ENCODE peak calls at places on chromosomes 4 and X, in eight cellular contexts. One of them, this sample, is unnamed.
A peak's percentile ranks its signal among the peaks of the same experiment; 100 is the strongest.

GRCh38 chr4:7330811-7331681 is 103.7 kb downstream of the PSAPL1 start:
- DNase-seq in activated B cell treated with CpG ODN at 0.5 μM for 24 hours: no peak
- DNase-seq in stimulated activated CD4-positive, alpha-beta T cell treated with anti-CD3 and anti-CD28 coated beads, Interleukin-4, amount 100 ng/mL, for 48 hours: no peak
- DNase-seq in stimulated activated naive CD4-positive, alpha-beta T cell: no peak
- DNase-seq in CD8-positive, alpha-beta memory T cell: peak; percentile 31
- DNase-seq in left ventricle myocardium inferior: peak; percentile 5
- DNase-seq in stimulated activated CD8-positive, alpha-beta memory T cell treated with anti-CD3 and anti-CD28 coated beads, Interleukin-7, amount 100 ng/mL, for 1 hour: no peak
- DNase-seq in dorsolateral prefrontal cortex: no peak
- DNase-seq in this sample: no peak

GRCh38 chr4:170259631-170260153 is 169.9 kb upstream of the AADAT start:
- DNase-seq in activated B cell treated with CpG ODN at 0.5 μM for 24 hours: no peak
- DNase-seq in stimulated activated CD4-positive, alpha-beta T cell treated with anti-CD3 and anti-CD28 coated beads, Interleukin-4, amount 100 ng/mL, for 48 hours: peak; percentile 31
- DNase-seq in stimulated activated naive CD4-positive, alpha-beta T cell: no peak
- DNase-seq in CD8-positive, alpha-beta memory T cell: no peak
- DNase-seq in left ventricle myocardium inferior: peak; percentile 18
- DNase-seq in stimulated activated CD8-positive, alpha-beta memory T cell treated with anti-CD3 and anti-CD28 coated beads, Interleukin-7, amount 100 ng/mL, for 1 hour: no peak
- DNase-seq in dorsolateral prefrontal cortex: peak; percentile 78
- DNase-seq in this sample: no peak

GRCh38 chr4:142818009-142818408 is 28.1 kb downstream of the INPP4B start:
- DNase-seq in activated B cell treated with CpG ODN at 0.5 μM for 24 hours: no peak
- DNase-seq in stimulated activated CD4-positive, alpha-beta T cell treated with anti-CD3 and anti-CD28 coated beads, Interleukin-4, amount 100 ng/mL, for 48 hours: no peak
- DNase-seq in stimulated activated naive CD4-positive, alpha-beta T cell: no peak
- DNase-seq in CD8-positive, alpha-beta memory T cell: no peak
- DNase-seq in left ventricle myocardium inferior: no peak
- DNase-seq in stimulated activated CD8-positive, alpha-beta memory T cell treated with anti-CD3 and anti-CD28 coated beads, Interleukin-7, amount 100 ng/mL, for 1 hour: no peak
- DNase-seq in dorsolateral prefrontal cortex: no peak
- DNase-seq in this sample: no peak

GRCh38 chr4:72858328-72858727 is 211.2 kb downstream of the COX18 start:
- DNase-seq in activated B cell treated with CpG ODN at 0.5 μM for 24 hours: no peak
- DNase-seq in stimulated activated CD4-positive, alpha-beta T cell treated with anti-CD3 and anti-CD28 coated beads, Interleukin-4, amount 100 ng/mL, for 48 hours: no peak
- DNase-seq in stimulated activated naive CD4-positive, alpha-beta T cell: no peak
- DNase-seq in CD8-positive, alpha-beta memory T cell: no peak
- DNase-seq in left ventricle myocardium inferior: no peak
- DNase-seq in stimulated activated CD8-positive, alpha-beta memory T cell treated with anti-CD3 and anti-CD28 coated beads, Interleukin-7, amount 100 ng/mL, for 1 hour: no peak
- DNase-seq in dorsolateral prefrontal cortex: no peak
- DNase-seq in this sample: no peak

GRCh38 chrX:13893826-13894225 is 76.9 kb upstream of the GPM6B start:
- DNase-seq in activated B cell treated with CpG ODN at 0.5 μM for 24 hours: no peak
- DNase-seq in stimulated activated CD4-positive, alpha-beta T cell treated with anti-CD3 and anti-CD28 coated beads, Interleukin-4, amount 100 ng/mL, for 48 hours: no peak
- DNase-seq in stimulated activated naive CD4-positive, alpha-beta T cell: no peak
- DNase-seq in CD8-positive, alpha-beta memory T cell: no peak
- DNase-seq in left ventricle myocardium inferior: peak; percentile 16
- DNase-seq in stimulated activated CD8-positive, alpha-beta memory T cell treated with anti-CD3 and anti-CD28 coated beads, Interleukin-7, amount 100 ng/mL, for 1 hour: no peak
- DNase-seq in dorsolateral prefrontal cortex: no peak
- DNase-seq in this sample: no peak

GRCh38 chrX:154711264-154711663 is 39.6 kb downstream of the GAB3 start:
- DNase-seq in activated B cell treated with CpG ODN at 0.5 μM for 24 hours: no peak
- DNase-seq in stimulated activated CD4-positive, alpha-beta T cell treated with anti-CD3 and anti-CD28 coated beads, Interleukin-4, amount 100 ng/mL, for 48 hours: no peak
- DNase-seq in stimulated activated naive CD4-positive, alpha-beta T cell: no peak
- DNase-seq in CD8-positive, alpha-beta memory T cell: no peak
- DNase-seq in left ventricle myocardium inferior: no peak
- DNase-seq in stimulated activated CD8-positive, alpha-beta memory T cell treated with anti-CD3 and anti-CD28 coated beads, Interleukin-7, amount 100 ng/mL, for 1 hour: no peak
- DNase-seq in dorsolateral prefrontal cortex: no peak
- DNase-seq in this sample: no peak

GRCh38 chrX:105876658-105877057 is 54.3 kb downstream of the NRK start:
- DNase-seq in activated B cell treated with CpG ODN at 0.5 μM for 24 hours: no peak
- DNase-seq in stimulated activated CD4-positive, alpha-beta T cell treated with anti-CD3 and anti-CD28 coated beads, Interleukin-4, amount 100 ng/mL, for 48 hours: no peak
- DNase-seq in stimulated activated naive CD4-positive, alpha-beta T cell: no peak
- DNase-seq in CD8-positive, alpha-beta memory T cell: no peak
- DNase-seq in left ventricle myocardium inferior: no peak
- DNase-seq in stimulated activated CD8-positive, alpha-beta memory T cell treated with anti-CD3 and anti-CD28 coated beads, Interleukin-7, amount 100 ng/mL, for 1 hour: no peak
- DNase-seq in dorsolateral prefrontal cortex: no peak
- DNase-seq in this sample: no peak

GRCh38 chr4:72313121-72313520 is 255.9 kb downstream of the ADAMTS3 start:
- DNase-seq in activated B cell treated with CpG ODN at 0.5 μM for 24 hours: no peak
- DNase-seq in stimulated activated CD4-positive, alpha-beta T cell treated with anti-CD3 and anti-CD28 coated beads, Interleukin-4, amount 100 ng/mL, for 48 hours: no peak
- DNase-seq in stimulated activated naive CD4-positive, alpha-beta T cell: no peak
- DNase-seq in CD8-positive, alpha-beta memory T cell: no peak
- DNase-seq in left ventricle myocardium inferior: no peak
- DNase-seq in stimulated activated CD8-positive, alpha-beta memory T cell treated with anti-CD3 and anti-CD28 coated beads, Interleukin-7, amount 100 ng/mL, for 1 hour: no peak
- DNase-seq in dorsolateral prefrontal cortex: no peak
- DNase-seq in this sample: no peak

GRCh38 chrX:69556094-69557011 is 52.2 kb downstream of the NALF2 start:
- DNase-seq in activated B cell treated with CpG ODN at 0.5 μM for 24 hours: no peak
- DNase-seq in stimulated activated CD4-positive, alpha-beta T cell treated with anti-CD3 and anti-CD28 coated beads, Interleukin-4, amount 100 ng/mL, for 48 hours: no peak
- DNase-seq in stimulated activated naive CD4-positive, alpha-beta T cell: no peak
- DNase-seq in CD8-positive, alpha-beta memory T cell: no peak
- DNase-seq in left ventricle myocardium inferior: no peak
- DNase-seq in stimulated activated CD8-positive, alpha-beta memory T cell treated with anti-CD3 and anti-CD28 coated beads, Interleukin-7, amount 100 ng/mL, for 1 hour: no peak
- DNase-seq in dorsolateral prefrontal cortex: no peak
- DNase-seq in this sample: no peak

GRCh38 chr4:185222598-185222997 is 13.2 kb downstream of the SNX25 start:
- DNase-seq in activated B cell treated with CpG ODN at 0.5 μM for 24 hours: no peak
- DNase-seq in stimulated activated CD4-positive, alpha-beta T cell treated with anti-CD3 and anti-CD28 coated beads, Interleukin-4, amount 100 ng/mL, for 48 hours: no peak
- DNase-seq in stimulated activated naive CD4-positive, alpha-beta T cell: no peak
- DNase-seq in CD8-positive, alpha-beta memory T cell: no peak
- DNase-seq in left ventricle myocardium inferior: no peak
- DNase-seq in stimulated activated CD8-positive, alpha-beta memory T cell treated with anti-CD3 and anti-CD28 coated beads, Interleukin-7, amount 100 ng/mL, for 1 hour: no peak
- DNase-seq in dorsolateral prefrontal cortex: no peak
- DNase-seq in this sample: no peak

GRCh38 chr4:55079451-55080173 is 45.8 kb downstream of the KDR start:
- DNase-seq in activated B cell treated with CpG ODN at 0.5 μM for 24 hours: no peak
- DNase-seq in stimulated activated CD4-positive, alpha-beta T cell treated with anti-CD3 and anti-CD28 coated beads, Interleukin-4, amount 100 ng/mL, for 48 hours: no peak
- DNase-seq in stimulated activated naive CD4-positive, alpha-beta T cell: no peak
- DNase-seq in CD8-positive, alpha-beta memory T cell: no peak
- DNase-seq in left ventricle myocardium inferior: no peak
- DNase-seq in stimulated activated CD8-positive, alpha-beta memory T cell treated with anti-CD3 and anti-CD28 coated beads, Interleukin-7, amount 100 ng/mL, for 1 hour: no peak
- DNase-seq in dorsolateral prefrontal cortex: no peak
- DNase-seq in this sample: no peak

GRCh38 chrX:151789179-151789800 is 54.7 kb downstream of the CNGA2 start:
- DNase-seq in activated B cell treated with CpG ODN at 0.5 μM for 24 hours: no peak
- DNase-seq in stimulated activated CD4-positive, alpha-beta T cell treated with anti-CD3 and anti-CD28 coated beads, Interleukin-4, amount 100 ng/mL, for 48 hours: no peak
- DNase-seq in stimulated activated naive CD4-positive, alpha-beta T cell: no peak
- DNase-seq in CD8-positive, alpha-beta memory T cell: no peak
- DNase-seq in left ventricle myocardium inferior: peak; percentile 40
- DNase-seq in stimulated activated CD8-positive, alpha-beta memory T cell treated with anti-CD3 and anti-CD28 coated beads, Interleukin-7, amount 100 ng/mL, for 1 hour: no peak
- DNase-seq in dorsolateral prefrontal cortex: no peak
- DNase-seq in this sample: no peak

GRCh38 chr4:26871611-26872010 is 11.0 kb downstream of the STIM2 start:
- DNase-seq in activated B cell treated with CpG ODN at 0.5 μM for 24 hours: no peak
- DNase-seq in stimulated activated CD4-positive, alpha-beta T cell treated with anti-CD3 and anti-CD28 coated beads, Interleukin-4, amount 100 ng/mL, for 48 hours: no peak
- DNase-seq in stimulated activated naive CD4-positive, alpha-beta T cell: no peak
- DNase-seq in CD8-positive, alpha-beta memory T cell: no peak
- DNase-seq in left ventricle myocardium inferior: no peak
- DNase-seq in stimulated activated CD8-positive, alpha-beta memory T cell treated with anti-CD3 and anti-CD28 coated beads, Interleukin-7, amount 100 ng/mL, for 1 hour: no peak
- DNase-seq in dorsolateral prefrontal cortex: no peak
- DNase-seq in this sample: no peak

GRCh38 chr4:99790796-99791617 is 25.6 kb upstream of the DAPP1 start:
- DNase-seq in activated B cell treated with CpG ODN at 0.5 μM for 24 hours: no peak
- DNase-seq in stimulated activated CD4-positive, alpha-beta T cell treated with anti-CD3 and anti-CD28 coated beads, Interleukin-4, amount 100 ng/mL, for 48 hours: no peak
- DNase-seq in stimulated activated naive CD4-positive, alpha-beta T cell: no peak
- DNase-seq in CD8-positive, alpha-beta memory T cell: no peak
- DNase-seq in left ventricle myocardium inferior: no peak
- DNase-seq in stimulated activated CD8-positive, alpha-beta memory T cell treated with anti-CD3 and anti-CD28 coated beads, Interleukin-7, amount 100 ng/mL, for 1 hour: no peak
- DNase-seq in dorsolateral prefrontal cortex: no peak
- DNase-seq in this sample: no peak

GRCh38 chr4:36824682-36825081 is 419.9 kb upstream of the NWD2 start:
- DNase-seq in activated B cell treated with CpG ODN at 0.5 μM for 24 hours: no peak
- DNase-seq in stimulated activated CD4-positive, alpha-beta T cell treated with anti-CD3 and anti-CD28 coated beads, Interleukin-4, amount 100 ng/mL, for 48 hours: no peak
- DNase-seq in stimulated activated naive CD4-positive, alpha-beta T cell: no peak
- DNase-seq in CD8-positive, alpha-beta memory T cell: no peak
- DNase-seq in left ventricle myocardium inferior: no peak
- DNase-seq in stimulated activated CD8-positive, alpha-beta memory T cell treated with anti-CD3 and anti-CD28 coated beads, Interleukin-7, amount 100 ng/mL, for 1 hour: no peak
- DNase-seq in dorsolateral prefrontal cortex: no peak
- DNase-seq in this sample: no peak

GRCh38 chrX:94743478-94743877 is 1069.5 kb downstream of the FAM133A start:
- DNase-seq in activated B cell treated with CpG ODN at 0.5 μM for 24 hours: no peak
- DNase-seq in stimulated activated CD4-positive, alpha-beta T cell treated with anti-CD3 and anti-CD28 coated beads, Interleukin-4, amount 100 ng/mL, for 48 hours: no peak
- DNase-seq in stimulated activated naive CD4-positive, alpha-beta T cell: no peak
- DNase-seq in CD8-positive, alpha-beta memory T cell: no peak
- DNase-seq in left ventricle myocardium inferior: no peak
- DNase-seq in stimulated activated CD8-positive, alpha-beta memory T cell treated with anti-CD3 and anti-CD28 coated beads, Interleukin-7, amount 100 ng/mL, for 1 hour: no peak
- DNase-seq in dorsolateral prefrontal cortex: no peak
- DNase-seq in this sample: no peak

GRCh38 chr4:105633241-105633640 is 75.2 kb downstream of the INTS12 start:
- DNase-seq in activated B cell treated with CpG ODN at 0.5 μM for 24 hours: no peak
- DNase-seq in stimulated activated CD4-positive, alpha-beta T cell treated with anti-CD3 and anti-CD28 coated beads, Interleukin-4, amount 100 ng/mL, for 48 hours: no peak
- DNase-seq in stimulated activated naive CD4-positive, alpha-beta T cell: no peak
- DNase-seq in CD8-positive, alpha-beta memory T cell: no peak
- DNase-seq in left ventricle myocardium inferior: no peak
- DNase-seq in stimulated activated CD8-positive, alpha-beta memory T cell treated with anti-CD3 and anti-CD28 coated beads, Interleukin-7, amount 100 ng/mL, for 1 hour: no peak
- DNase-seq in dorsolateral prefrontal cortex: no peak
- DNase-seq in this sample: no peak

GRCh38 chr4:31458813-31459212 is 738.6 kb downstream of the PCDH7 start:
- DNase-seq in activated B cell treated with CpG ODN at 0.5 μM for 24 hours: no peak
- DNase-seq in stimulated activated CD4-positive, alpha-beta T cell treated with anti-CD3 and anti-CD28 coated beads, Interleukin-4, amount 100 ng/mL, for 48 hours: no peak
- DNase-seq in stimulated activated naive CD4-positive, alpha-beta T cell: no peak
- DNase-seq in CD8-positive, alpha-beta memory T cell: no peak
- DNase-seq in left ventricle myocardium inferior: no peak
- DNase-seq in stimulated activated CD8-positive, alpha-beta memory T cell treated with anti-CD3 and anti-CD28 coated beads, Interleukin-7, amount 100 ng/mL, for 1 hour: no peak
- DNase-seq in dorsolateral prefrontal cortex: no peak
- DNase-seq in this sample: no peak

GRCh38 chrX:75155830-75156525 is at the start of gene ABCB7:
- DNase-seq in activated B cell treated with CpG ODN at 0.5 μM for 24 hours: peak; percentile 41
- DNase-seq in stimulated activated CD4-positive, alpha-beta T cell treated with anti-CD3 and anti-CD28 coated beads, Interleukin-4, amount 100 ng/mL, for 48 hours: peak; percentile 32
- DNase-seq in stimulated activated naive CD4-positive, alpha-beta T cell: peak; percentile 46
- DNase-seq in CD8-positive, alpha-beta memory T cell: peak; percentile 74
- DNase-seq in left ventricle myocardium inferior: peak; percentile 32
- DNase-seq in stimulated activated CD8-positive, alpha-beta memory T cell treated with anti-CD3 and anti-CD28 coated beads, Interleukin-7, amount 100 ng/mL, for 1 hour: peak; percentile 18
- DNase-seq in dorsolateral prefrontal cortex: peak; percentile 53
- DNase-seq in this sample: no peak

This sample was measured in D721Med.